ENCODE peak calls at places on chromosomes 2 and 18, in seven cellular contexts. U, E, O, L, W, M and V are unnamed samples. For H3K4me1, the result is how much of the 10 kb centered on the place peaks cover.

GRCh38 chr2:19982268-19982667 is 7.6 kb downstream of the WDR35 start:
- DNase-seq in O (no peak), M (no peak), L (no peak), U (peak), E (no peak), W (no peak), V (no peak)

GRCh38 chr2:40181855-40182254 is 270.0 kb downstream of the SLC8A1 start:
- DNase-seq in U (no peak), E (no peak), O (no peak), W (no peak), M (no peak), L (no peak), V (no peak)

GRCh38 chr2:240713928-240714746 is 22.5 kb downstream of the AQP12A start:
- DNase-seq in O (peak), W (peak), E (peak), U (no peak), L (no peak), M (no peak), V (no peak)

GRCh38 chr18:77299706-77300105 is 50.1 kb downstream of the GALR1 start:
- DNase-seq in E (no peak), W (no peak), M (no peak), U (no peak), L (no peak), O (no peak), V (no peak)

GRCh38 chr2:44358498-44358897 is 2.8 kb downstream of the PREPL start:
- DNase-seq in W (peak), O (peak), L (no peak), M (no peak), E (no peak), U (peak), V (peak)

GRCh38 chr2:180573951-180574350 is 406.5 kb upstream of the UBE2E3 start:
- DNase-seq in E (no peak), O (no peak), M (peak), W (no peak), U (peak), L (no peak), V (no peak)

GRCh38 chr2:674319-674985 is 2.8 kb downstream of the TMEM18 start:
- DNase-seq in W (no peak), L (no peak), E (no peak), M (no peak), U (no peak), O (no peak), V (peak)

GRCh38 chr18:56278643-56279042 is 359.7 kb downstream of the TXNL1 start:
- DNase-seq in E (no peak), W (no peak), O (no peak), M (no peak), L (no peak), U (no peak), V (no peak)

GRCh38 chr2:66683599-66683998 is 248.7 kb downstream of the MEIS1 start:
- DNase-seq in W (no peak), L (no peak), M (no peak), E (no peak), O (peak), U (no peak), V (no peak)

GRCh38 chr2:68709421-68709911 is 25.1 kb upstream of the ARHGAP25 start:
- DNase-seq in W (no peak), L (peak), O (no peak), M (peak), U (peak), E (no peak), V (no peak)

GRCh38 chr2:204225633-204226032 is 289.1 kb downstream of the ICOS start:
- DNase-seq in W (no peak), E (no peak), M (no peak), O (no peak), U (no peak), L (no peak), V (no peak)

GRCh38 chr2:132815522-132815921 is 145.5 kb upstream of the LYPD1 start:
- DNase-seq in W (no peak), M (no peak), U (peak), L (no peak), O (no peak), E (no peak), V (no peak)

GRCh38 chr2:16011621-16011960 is 71.2 kb downstream of the MYCN start:
- DNase-seq in L (no peak), W (no peak), U (no peak), M (no peak), E (no peak), O (no peak), V (no peak)

GRCh38 chr2:16010011-16010410 is 69.7 kb downstream of the MYCN start:
- DNase-seq in W (no peak), E (no peak), O (no peak), L (no peak), M (no peak), U (no peak), V (no peak)

GRCh38 chr2:16012029-16012596 is 71.8 kb downstream of the MYCN start:
- DNase-seq in E (no peak), M (no peak), U (no peak), L (no peak), O (no peak), W (no peak), V (no peak)

GRCh38 chr2:16009560-16009959 is 69.2 kb downstream of the MYCN start:
- DNase-seq in U (no peak), O (no peak), E (no peak), M (no peak), L (no peak), W (no peak), V (no peak)

DNA sequence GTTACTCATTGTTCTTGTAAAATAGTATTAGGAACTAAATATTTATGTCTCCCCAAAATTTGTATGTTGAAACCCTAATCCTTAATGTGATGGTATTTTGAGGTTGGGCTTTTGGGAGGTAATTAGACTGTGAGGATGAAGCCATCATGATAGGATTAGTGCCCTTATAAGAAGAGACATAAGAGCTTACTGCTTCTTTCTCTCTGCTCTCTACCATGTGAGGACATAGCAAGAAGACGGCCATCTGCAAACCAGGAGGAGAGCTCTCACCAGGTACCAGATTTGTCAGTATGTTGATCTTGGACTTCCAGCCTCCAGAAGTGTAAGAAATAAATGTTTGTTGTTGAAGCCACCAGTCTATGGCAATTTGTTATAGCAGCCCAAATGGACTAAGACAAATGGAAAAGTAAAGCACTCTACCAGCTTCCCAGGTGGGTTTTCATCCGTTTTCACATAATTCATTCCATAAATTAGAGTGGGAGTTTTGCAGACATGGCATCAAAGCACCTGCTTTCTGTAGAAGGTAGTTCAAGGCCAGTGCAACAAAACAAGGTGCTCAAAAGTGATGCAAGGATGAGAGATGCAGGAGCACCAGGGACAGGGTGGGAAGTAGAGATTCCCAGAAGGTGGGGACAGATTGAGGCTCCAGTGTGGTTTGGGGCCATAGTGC is 70.7 kb downstream of the MYCN start:
- DNase-seq in O (no peak), W (no peak), U (no peak), E (no peak), L (no peak), M (no peak), V (no peak)
- H3K4me1 ChIP-seq in O (under half), W (under half), U (under half), E (under half), L (under half), M (under half), V (under half)

GRCh38 chr2:238685713-238686112 is 162.2 kb upstream of the TWIST2 start:
- DNase-seq in E (no peak), U (no peak), O (no peak), W (no peak), L (no peak), M (no peak), V (no peak)
- TF ChIP-seq CTCF in E (no peak), U (no peak), O (no peak), W (no peak), L (no peak), M (peak), V (no peak)

GRCh38 chr2:175140332-175140731 is 27.7 kb downstream of the ATF2 start:
- DNase-seq in O (no peak), E (no peak), M (no peak), L (no peak), W (no peak), U (no peak), V (no peak)

GRCh38 chr2:175147196-175147595 is 20.8 kb downstream of the ATF2 start:
- DNase-seq in W (no peak), U (no peak), O (no peak), L (no peak), E (no peak), M (no peak), V (no peak)

GRCh38 chr2:175137793-175138192 is 30.2 kb downstream of the ATF2 start:
- DNase-seq in U (no peak), W (no peak), O (no peak), E (no peak), M (no peak), L (no peak), V (no peak)

GRCh38 chr2:175143678-175144077 is 24.3 kb downstream of the ATF2 start:
- DNase-seq in W (no peak), E (no peak), O (no peak), U (no peak), M (no peak), L (no peak), V (no peak)

GRCh38 chr2:175143191-175143590 is 24.8 kb downstream of the ATF2 start:
- DNase-seq in L (no peak), W (no peak), O (no peak), U (no peak), E (no peak), M (no peak), V (no peak)
- H3K4me1 ChIP-seq in L (under half), W (under half), O (under half), U (under half), E (under half), M (under half), V (under half)

GRCh38 chr18:23095463-23095862 is 39.8 kb upstream of the CABLES1 start:
- DNase-seq in W (no peak), L (no peak), U (no peak), E (no peak), O (no peak), M (no peak), V (no peak)
- TF ChIP-seq CTCF in W (no peak), L (peak), U (no peak), E (no peak), O (no peak), M (peak), V (no peak)